ENCODE peak calls at places on chromosomes 4 and X, in four cellular contexts. K, U, R and O are unnamed samples.

GRCh38 chr4:36024901-36025610 is 219.3 kb downstream of the ARAP2 start:
- DNase-seq in K (no peak), U (no peak), R (peak; percentile 28), O (no peak)

GRCh38 chrX:67545772-67546495 is 2.1 kb downstream of the AR start:
- DNase-seq in K (peak; percentile 26), U (no peak), R (no peak), O (no peak)

GRCh38 chrX:97740044-97740443 is 856.3 kb downstream of the RPA4 start:
- DNase-seq in K (no peak), U (no peak), R (no peak), O (no peak)

GRCh38 chrX:40845331-40845911 is 110.1 kb upstream of the MED14 start:
- DNase-seq in K (peak; percentile 85), U (no peak), R (no peak), O (no peak)

GRCh38 chrX:809081-809480 is 178.5 kb downstream of the SHOX start:
- DNase-seq in K (no peak), U (no peak), R (no peak), O (no peak)

GRCh38 chr4:22911285-22911684 is 218.5 kb downstream of the GBA3 start:
- DNase-seq in K (no peak), U (no peak), R (no peak), O (no peak)

GRCh38 chrX:2691543-2692220 is 587 bp downstream of the CD99 start:
- DNase-seq in K (peak; percentile 39), U (peak; percentile 36), R (no peak), O (no peak)

GRCh38 chr4:184471872-184472539 is 2.3 kb downstream of the IRF2 start:
- DNase-seq in K (no peak), U (peak; percentile 18), R (no peak), O (no peak)

GRCh38 chr4:13347517-13348125 is 136.5 kb downstream of the RAB28 start:
- DNase-seq in K (no peak), U (no peak), R (no peak), O (no peak)

GRCh38 chrX:110600745-110601310 is 194.8 kb downstream of the CHRDL1 start:
- DNase-seq in K (no peak), U (no peak), R (no peak), O (no peak)

GRCh38 chrX:42519666-42520231 is 258.2 kb downstream of the PPP1R2C start:
- DNase-seq in K (no peak), U (peak; percentile 3), R (no peak), O (no peak)

GRCh38 chrX:154370300-154370881 is 4.0 kb downstream of the FLNA start:
- DNase-seq in K (no peak), U (peak; percentile 32), R (no peak), O (no peak)

GRCh38 chr4:126800723-126801191 is 832.0 kb upstream of the INTU start:
- DNase-seq in K (no peak), U (no peak), R (no peak), O (no peak)

GRCh38 chr4:54230479-54231418 is 1.7 kb downstream of the PDGFRA start:
- DNase-seq in K (peak; percentile 69), U (no peak), R (no peak), O (no peak)

GRCh38 chr4:131085009-131085408 is 1989.1 kb downstream of the C4orf33 start:
- DNase-seq in K (no peak), U (no peak), R (no peak), O (no peak)

GRCh38 chr4:72467633-72468032 is 101.4 kb downstream of the ADAMTS3 start:
- DNase-seq in K (no peak), U (no peak), R (no peak), O (no peak)

GRCh38 chr4:123564758-123565346 is 168.3 kb downstream of the SPRY1 start:
- DNase-seq in K (peak; percentile 94), U (peak; percentile 74), R (peak; percentile 75), O (peak; percentile 52)

GRCh38 chr4:153987291-153987690 is 198.4 kb upstream of the SFRP2 start:
- DNase-seq in K (no peak), U (no peak), R (no peak), O (no peak)

GRCh38 chrX:119880076-119880475 is 8.4 kb downstream of the NDUFA1 start:
- DNase-seq in K (no peak), U (no peak), R (no peak), O (no peak)

GRCh38 chrX:86171366-86171765 is 23.1 kb downstream of the DACH2 start:
- DNase-seq in K (peak; percentile 69), U (no peak), R (no peak), O (peak; percentile 5)

GRCh38 chr4:89836897-89837384 is at the start of gene SNCA:
- DNase-seq in K (peak; percentile 93), U (peak; percentile 11), R (no peak), O (no peak)

GRCh38 chr4:176034498-176034897 is 31.1 kb upstream of the WDR17 start:
- DNase-seq in K (peak; percentile 66), U (no peak), R (peak; percentile 27), O (peak; percentile 28)

GRCh38 chr4:87497141-87497540 is 32.0 kb downstream of the SPARCL1 start:
- DNase-seq in K (peak; percentile 72), U (peak; percentile 36), R (no peak), O (no peak)

GRCh38 chr4:48665555-48666186 is 114.4 kb downstream of the FRYL start:
- DNase-seq in K (no peak), U (no peak), R (peak; percentile 2), O (no peak)

GRCh38 chrX:22126311-22126710 is 94.2 kb downstream of the PHEX start:
- DNase-seq in K (no peak), U (no peak), R (no peak), O (no peak)

GRCh38 chr4:187814737-187815465 is 180.7 kb upstream of the ZFP42 start:
- DNase-seq in K (no peak), U (no peak), R (no peak), O (no peak)

GRCh38 chr4:56134272-56134671 is 185.5 kb downstream of the CEP135 start:
- DNase-seq in K (peak; percentile 53), U (no peak), R (no peak), O (no peak)

GRCh38 chrX:14027031-14027430 is 2.7 kb downstream of the GEMIN8 start:
- DNase-seq in K (no peak), U (no peak), R (no peak), O (no peak)

GRCh38 chr4:152500798-152501434 is 35.0 kb downstream of the FBXW7 start:
- DNase-seq in K (peak; percentile 96), U (peak; percentile 58), R (peak; percentile 85), O (peak; percentile 50)

GRCh38 chrX:72121381-72121780 is 10.3 kb downstream of the RTL5 start:
- DNase-seq in K (no peak), U (no peak), R (no peak), O (no peak)

GRCh38 chr4:45663495-45664148 is 460.2 kb downstream of the GABRG1 start:
- DNase-seq in K (no peak), U (no peak), R (no peak), O (no peak)

GRCh38 chr4:96073446-96073845 is 233.6 kb downstream of the PDHA2 start:
- DNase-seq in K (no peak), U (no peak), R (no peak), O (no peak)

GRCh38 chr4:147830102-147830463 is 98.2 kb downstream of the ARHGAP10 start:
- DNase-seq in K (peak; percentile 17), U (no peak), R (no peak), O (no peak)

DNA sequence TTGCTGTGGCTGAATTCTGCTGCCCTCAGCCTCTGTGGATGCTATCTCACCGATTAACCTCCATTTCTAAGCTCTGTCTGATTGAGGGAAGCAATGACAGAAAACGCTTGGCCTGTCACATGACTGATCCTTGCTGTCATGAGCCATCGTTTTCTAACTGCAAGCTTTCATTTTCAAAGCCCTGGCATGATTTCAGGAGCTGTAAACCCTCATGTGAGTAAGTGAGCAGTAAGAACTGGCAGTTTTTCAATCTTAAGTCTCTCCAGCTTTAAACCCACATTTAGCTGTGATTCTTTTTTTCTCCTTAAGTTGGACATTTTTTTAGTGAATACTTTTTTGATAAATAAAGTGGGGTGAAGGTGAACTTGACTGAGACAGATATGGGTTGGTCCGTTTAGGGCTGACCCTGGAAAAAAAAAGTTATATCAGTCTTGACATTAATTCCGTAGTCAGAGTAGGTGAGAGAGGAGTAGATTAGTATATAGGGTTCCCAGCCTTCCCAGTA is 180.9 kb upstream of the PGRMC2 start:
- DNase-seq in K (no peak), U (no peak), R (no peak), O (no peak)
- TF ChIP-seq REST in K (no peak), U (no peak), R (no peak), O (no peak)

GRCh38 chrX:56738670-56739069 is 9.6 kb downstream of the NBDY start:
- DNase-seq in K (no peak), U (no peak), R (no peak), O (no peak)
- H3K27ac ChIP-seq in K (no peak overlapping the region), U (no peak overlapping the region), R (no peak overlapping the region), O (no peak overlapping the region)

DNA sequence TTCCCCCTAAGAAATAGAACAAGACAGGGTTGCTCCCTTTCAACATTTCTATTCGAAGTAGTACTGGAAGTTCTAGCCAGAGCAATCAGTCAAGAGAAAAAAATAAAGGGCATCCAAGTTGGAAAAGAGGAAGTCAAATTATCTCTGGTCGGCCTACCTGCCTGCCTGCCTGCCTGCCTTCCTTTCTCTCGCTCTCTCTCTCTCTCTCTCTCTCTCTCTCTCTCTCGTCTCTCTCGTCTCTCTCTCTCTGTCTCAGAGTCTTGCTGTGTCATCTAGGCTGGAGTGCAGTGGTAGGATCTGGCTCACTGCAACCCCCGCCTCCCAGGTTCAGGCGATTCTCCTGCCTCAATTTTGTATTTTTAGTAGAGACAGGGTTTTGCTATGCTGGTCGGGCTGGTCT is 42.9 kb downstream of the CCKAR start:
- DNase-seq in K (no peak), U (no peak), R (no peak), O (no peak)
- TF ChIP-seq POLR2AphosphoS5 in K (no peak), U (no peak), R (no peak), O (no peak)

GRCh38 chr4:77078401-77078800 is 2.6 kb upstream of the CCNI start:
- DNase-seq in K (no peak), U (no peak), R (no peak), O (no peak)

GRCh38 chr4:77076889-77077635 is 1.3 kb upstream of the CCNI start:
- DNase-seq in K (no peak), U (no peak), R (no peak), O (no peak)

GRCh38 chr4:77073981-77074865 is 1.6 kb downstream of the CCNI start:
- DNase-seq in K (no peak), U (no peak), R (no peak), O (no peak)

GRCh38 chr4:77074961-77075855 is 581 bp downstream of the CCNI start:
- DNase-seq in K (peak; percentile 80), U (peak; percentile 81), R (no peak), O (no peak)

DNA sequence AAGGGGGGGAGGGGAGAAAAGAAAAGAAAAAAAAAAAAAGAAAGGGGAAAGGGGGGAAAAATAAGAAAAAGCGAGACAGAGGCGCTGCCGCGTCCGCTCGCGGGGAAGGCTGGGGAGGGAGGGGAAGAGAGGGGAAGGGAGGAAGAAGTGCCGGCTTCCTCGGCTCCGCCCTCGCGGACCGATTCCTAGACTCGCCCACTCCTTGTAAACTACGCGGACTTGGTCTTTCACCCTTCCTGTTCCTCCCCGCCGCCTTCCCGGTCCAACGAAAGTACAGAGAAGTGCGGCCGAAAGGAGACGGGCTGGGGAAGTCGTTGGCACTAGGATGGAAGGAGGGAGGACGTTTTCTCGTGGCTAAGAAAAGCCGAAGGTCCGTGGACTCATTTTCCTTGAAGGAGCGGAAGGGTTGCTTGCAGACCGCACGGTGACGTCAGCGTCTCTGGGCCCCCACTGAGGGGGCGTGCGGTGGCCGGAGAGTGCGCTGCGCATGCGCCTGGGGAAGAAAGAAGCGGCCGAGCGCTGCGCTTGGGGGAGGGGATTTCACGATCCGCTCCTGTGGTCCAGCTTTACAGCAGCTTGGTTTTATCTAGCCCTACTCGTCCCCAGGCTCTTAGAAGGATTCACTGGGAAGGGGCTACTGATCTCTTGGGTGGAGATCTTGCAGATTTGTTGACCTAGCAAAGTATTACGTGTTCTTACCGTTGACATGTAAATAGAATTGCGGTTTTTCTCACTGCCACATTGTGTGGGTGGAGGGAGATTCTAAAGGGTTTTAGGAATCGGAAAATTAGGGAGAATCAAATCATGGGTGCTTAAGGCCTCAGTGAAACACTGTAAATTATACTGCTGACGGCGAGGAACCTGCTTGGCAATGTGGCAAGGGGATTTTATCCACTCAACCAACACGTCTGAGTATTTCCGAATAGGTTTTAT is at the start of gene CCNI:
- DNase-seq in K (peak; percentile 97), U (peak; percentile 94), R (peak; percentile 95), O (peak; percentile 87)
- TF ChIP-seq REST in K (no peak), U (peak; percentile 65), R (no peak), O (no peak)